ENCODE peak calls at places on chromosomes 12 and 14, in six cellular contexts. One of them, this sample, is unnamed.

GRCh38 chr14:39451811-39452210 is 19.6 kb upstream of the FBXO33 start:
- ATAC-seq in HepG2: no peak
- ATAC-seq in upper lobe of left lung: no peak
- ATAC-seq in GM12878: peak; percentile 70
- ATAC-seq in A549: no peak
- ATAC-seq in K562: no peak
- ATAC-seq in this sample: no peak

GRCh38 chr14:73764881-73765280 is 50.7 kb upstream of the PNMA1 start:
- ATAC-seq in HepG2: no peak
- ATAC-seq in upper lobe of left lung: peak; percentile 77
- ATAC-seq in GM12878: no peak
- ATAC-seq in A549: no peak
- ATAC-seq in K562: no peak
- ATAC-seq in this sample: no peak

GRCh38 chr12:118571730-118572129 is 195.4 kb downstream of the SUDS3 start:
- ATAC-seq in HepG2: no peak
- ATAC-seq in upper lobe of left lung: no peak
- ATAC-seq in GM12878: no peak
- ATAC-seq in A549: no peak
- ATAC-seq in K562: no peak
- ATAC-seq in this sample: peak; percentile 57

GRCh38 chr12:40172879-40173278 is 51.9 kb upstream of the LRRK2 start:
- ATAC-seq in HepG2: no peak
- ATAC-seq in upper lobe of left lung: no peak
- ATAC-seq in GM12878: no peak
- ATAC-seq in A549: no peak
- ATAC-seq in K562: no peak
- ATAC-seq in this sample: no peak

GRCh38 chr12:57148469-57149308 is 1.3 kb upstream of the LRP1-AS start:
- ATAC-seq in HepG2: peak; percentile 28
- ATAC-seq in upper lobe of left lung: no peak
- ATAC-seq in GM12878: no peak
- ATAC-seq in A549: no peak
- ATAC-seq in K562: no peak
- ATAC-seq in this sample: peak; percentile 55

GRCh38 chr12:132776816-132777568 is 15.4 kb upstream of the ANKLE2 start:
- ATAC-seq in HepG2: no peak
- ATAC-seq in upper lobe of left lung: no peak
- ATAC-seq in GM12878: no peak
- ATAC-seq in A549: no peak
- ATAC-seq in K562: no peak
- ATAC-seq in this sample: peak; percentile 59

GRCh38 chr12:3662516-3662915 is 90.4 kb downstream of the CRACR2A start:
- ATAC-seq in HepG2: no peak
- ATAC-seq in upper lobe of left lung: no peak
- ATAC-seq in GM12878: no peak
- ATAC-seq in A549: no peak
- ATAC-seq in K562: no peak
- ATAC-seq in this sample: no peak

GRCh38 chr14:78143489-78144145 is 26.6 kb upstream of the NRXN3 start:
- ATAC-seq in HepG2: no peak
- ATAC-seq in upper lobe of left lung: no peak
- ATAC-seq in GM12878: no peak
- ATAC-seq in A549: peak; percentile 99
- ATAC-seq in K562: peak; percentile 50
- ATAC-seq in this sample: no peak

GRCh38 chr12:503111-503761 is 43.5 kb downstream of the B4GALNT3 start:
- ATAC-seq in HepG2: peak; percentile 35
- ATAC-seq in upper lobe of left lung: peak; percentile 93
- ATAC-seq in GM12878: no peak
- ATAC-seq in A549: no peak
- ATAC-seq in K562: no peak
- ATAC-seq in this sample: no peak

GRCh38 chr12:103677905-103678304 is 90.8 kb downstream of the STAB2 start:
- ATAC-seq in HepG2: no peak
- ATAC-seq in upper lobe of left lung: no peak
- ATAC-seq in GM12878: no peak
- ATAC-seq in A549: no peak
- ATAC-seq in K562: no peak
- ATAC-seq in this sample: no peak

GRCh38 chr12:92186038-92186470 is 40.4 kb upstream of the BTG1 start:
- ATAC-seq in HepG2: no peak
- ATAC-seq in upper lobe of left lung: no peak
- ATAC-seq in GM12878: peak; percentile 63
- ATAC-seq in A549: no peak
- ATAC-seq in K562: no peak
- ATAC-seq in this sample: no peak

GRCh38 chr14:75277796-75278421 is 719 bp upstream of the FOS start:
- ATAC-seq in HepG2: peak; percentile 8
- ATAC-seq in upper lobe of left lung: peak; percentile 11
- ATAC-seq in GM12878: peak; percentile 19
- ATAC-seq in A549: peak; percentile 26
- ATAC-seq in K562: peak; percentile 2
- ATAC-seq in this sample: no peak

GRCh38 chr14:75280448-75280830 is 1.8 kb downstream of the FOS start:
- ATAC-seq in HepG2: no peak
- ATAC-seq in upper lobe of left lung: no peak
- ATAC-seq in GM12878: no peak
- ATAC-seq in A549: no peak
- ATAC-seq in K562: no peak
- ATAC-seq in this sample: no peak

GRCh38 chr14:75279739-75280447 is 1.3 kb downstream of the FOS start:
- ATAC-seq in HepG2: no peak
- ATAC-seq in upper lobe of left lung: no peak
- ATAC-seq in GM12878: no peak
- ATAC-seq in A549: no peak
- ATAC-seq in K562: no peak
- ATAC-seq in this sample: no peak

GRCh38 chr14:75278422-75279152 is at the start of gene FOS:
- ATAC-seq in HepG2: peak; percentile 76
- ATAC-seq in upper lobe of left lung: peak; percentile 89
- ATAC-seq in GM12878: peak; percentile 90
- ATAC-seq in A549: peak; percentile 70
- ATAC-seq in K562: peak; percentile 85
- ATAC-seq in this sample: peak; percentile 69

DNA sequence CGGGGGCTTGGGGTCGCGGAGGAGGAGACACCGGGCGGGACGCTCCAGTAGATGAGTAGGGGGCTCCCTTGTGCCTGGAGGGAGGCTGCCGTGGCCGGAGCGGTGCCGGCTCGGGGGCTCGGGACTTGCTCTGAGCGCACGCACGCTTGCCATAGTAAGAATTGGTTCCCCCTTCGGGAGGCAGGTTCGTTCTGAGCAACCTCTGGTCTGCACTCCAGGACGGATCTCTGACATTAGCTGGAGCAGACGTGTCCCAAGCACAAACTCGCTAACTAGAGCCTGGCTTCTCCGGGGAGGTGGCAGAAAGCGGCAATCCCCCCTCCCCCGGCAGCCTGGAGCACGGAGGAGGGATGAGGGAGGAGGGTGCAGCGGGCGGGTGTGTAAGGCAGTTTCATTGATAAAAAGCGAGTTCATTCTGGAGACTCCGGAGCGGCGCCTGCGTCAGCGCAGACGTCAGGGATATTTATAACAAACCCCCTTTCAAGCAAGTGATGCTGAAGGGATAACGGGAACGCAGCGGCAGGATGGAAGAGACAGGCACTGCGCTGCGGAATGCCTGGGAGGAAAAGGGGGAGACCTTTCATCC is 618 bp downstream of the FOS start:
- ATAC-seq in HepG2: peak; percentile 1
- ATAC-seq in upper lobe of left lung: no peak
- ATAC-seq in GM12878: peak; percentile 11
- ATAC-seq in A549: no peak
- ATAC-seq in K562: peak; percentile 2
- ATAC-seq in this sample: no peak
- TF ChIP-seq POLR2A in HepG2: no peak
- TF ChIP-seq POLR2A in upper lobe of left lung: no peak
- TF ChIP-seq POLR2A in GM12878: no peak
- TF ChIP-seq POLR2A in A549: no peak
- TF ChIP-seq POLR2A in K562: no peak
- TF ChIP-seq POLR2A in this sample: no peak

DNA sequence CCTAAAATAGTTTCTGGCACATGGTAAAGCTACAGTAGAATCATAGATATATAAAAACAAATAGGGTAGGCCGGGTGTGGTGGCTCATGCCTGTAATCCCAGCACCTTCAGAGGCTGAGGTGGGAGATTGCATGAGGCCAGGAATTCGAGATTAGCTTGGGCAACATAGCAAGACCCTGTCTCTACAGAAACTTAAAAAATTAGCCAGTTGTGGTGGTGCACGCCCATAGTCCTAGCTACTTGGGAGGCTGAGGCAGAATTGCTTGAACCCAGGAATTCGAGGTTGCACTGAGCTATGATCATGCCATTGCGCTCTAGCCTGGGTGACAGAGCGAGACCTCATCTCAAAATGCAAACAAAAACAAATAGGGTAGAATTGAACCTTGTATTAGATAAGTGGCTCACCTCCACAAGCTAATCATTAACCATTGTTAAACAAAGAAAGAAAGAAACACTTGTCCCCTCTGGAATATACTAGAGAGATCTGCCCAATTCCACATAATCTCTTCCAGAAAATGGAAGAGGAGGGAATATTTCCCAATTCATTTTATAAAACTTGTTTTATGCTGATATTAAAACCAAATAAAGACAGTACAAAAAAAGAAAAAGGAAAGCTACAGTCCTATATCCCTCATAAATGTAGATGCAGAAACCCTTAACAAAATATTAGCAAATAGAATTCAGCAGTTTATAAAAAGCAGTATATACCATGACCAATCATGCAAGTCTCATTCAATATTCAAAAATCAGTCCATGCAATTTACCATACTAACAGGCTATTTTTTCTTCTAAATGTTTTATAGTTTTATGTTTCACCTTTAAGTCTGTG is 22.7 kb upstream of the DHRS2 start:
- ATAC-seq in HepG2: peak; percentile 70
- ATAC-seq in upper lobe of left lung: no peak
- ATAC-seq in GM12878: no peak
- ATAC-seq in A549: no peak
- ATAC-seq in K562: no peak
- ATAC-seq in this sample: no peak
- H3K27ac ChIP-seq in HepG2: peak overlapping the region; percentile 89
- H3K27ac ChIP-seq in upper lobe of left lung: peak overlapping the region; percentile 49
- H3K27ac ChIP-seq in GM12878: no peak overlapping the region
- H3K27ac ChIP-seq in A549: no peak overlapping the region
- H3K27ac ChIP-seq in K562: no peak overlapping the region
- H3K27ac ChIP-seq in this sample: no peak overlapping the region

DNA sequence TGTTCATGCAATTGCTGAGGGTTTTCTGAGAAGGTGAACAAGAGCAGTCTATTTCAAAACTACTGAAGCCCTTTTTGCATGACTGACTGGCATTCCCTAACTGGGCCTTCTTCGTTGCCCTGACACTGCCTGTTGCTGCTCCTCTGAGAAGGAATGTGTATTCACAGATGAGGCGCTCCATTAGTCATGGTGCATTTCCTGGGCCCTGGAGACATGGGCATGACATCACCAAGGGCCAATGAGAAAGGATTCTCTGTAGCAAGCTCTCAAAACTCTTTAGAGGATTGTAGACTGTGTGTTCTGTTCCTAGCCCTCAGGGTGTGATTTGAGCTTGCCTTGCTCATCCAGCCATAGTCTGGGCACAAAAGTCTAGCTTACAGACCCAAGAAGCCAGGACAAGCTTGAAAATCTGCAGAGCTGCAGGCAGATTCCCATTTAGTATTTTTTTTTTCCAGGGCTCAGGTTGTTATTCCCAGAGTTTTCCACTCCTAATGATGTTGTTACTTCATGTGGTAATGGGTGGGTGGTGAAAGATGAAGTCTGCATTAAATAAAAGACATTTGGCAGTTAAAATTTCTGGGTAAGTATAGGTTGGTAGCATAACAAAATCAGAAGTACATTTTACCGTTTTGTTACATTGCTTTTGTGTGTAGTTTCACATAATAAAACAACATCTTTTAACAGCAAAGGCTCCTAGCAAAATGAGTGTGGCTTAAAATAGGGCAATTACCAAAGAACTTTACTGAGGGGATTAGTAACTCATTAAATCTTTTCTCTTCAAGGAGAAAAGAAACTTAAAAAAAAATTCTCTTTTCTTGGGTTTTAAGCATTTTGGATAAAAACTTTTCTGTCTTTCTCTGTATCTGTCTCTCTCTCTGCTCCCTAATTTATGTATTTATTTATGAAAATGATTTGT is 318.4 kb downstream of the RAD51B start:
- ATAC-seq in HepG2: peak; percentile 53
- ATAC-seq in upper lobe of left lung: peak; percentile 78
- ATAC-seq in GM12878: peak; percentile 88
- ATAC-seq in A549: peak; percentile 86
- ATAC-seq in K562: peak; percentile 66
- ATAC-seq in this sample: peak; percentile 78
- TF ChIP-seq EP300 in HepG2: no peak
- TF ChIP-seq EP300 in upper lobe of left lung: no peak
- TF ChIP-seq EP300 in GM12878: no peak
- TF ChIP-seq EP300 in A549: peak; percentile 41
- TF ChIP-seq EP300 in K562: no peak
- TF ChIP-seq EP300 in this sample: no peak

DNA sequence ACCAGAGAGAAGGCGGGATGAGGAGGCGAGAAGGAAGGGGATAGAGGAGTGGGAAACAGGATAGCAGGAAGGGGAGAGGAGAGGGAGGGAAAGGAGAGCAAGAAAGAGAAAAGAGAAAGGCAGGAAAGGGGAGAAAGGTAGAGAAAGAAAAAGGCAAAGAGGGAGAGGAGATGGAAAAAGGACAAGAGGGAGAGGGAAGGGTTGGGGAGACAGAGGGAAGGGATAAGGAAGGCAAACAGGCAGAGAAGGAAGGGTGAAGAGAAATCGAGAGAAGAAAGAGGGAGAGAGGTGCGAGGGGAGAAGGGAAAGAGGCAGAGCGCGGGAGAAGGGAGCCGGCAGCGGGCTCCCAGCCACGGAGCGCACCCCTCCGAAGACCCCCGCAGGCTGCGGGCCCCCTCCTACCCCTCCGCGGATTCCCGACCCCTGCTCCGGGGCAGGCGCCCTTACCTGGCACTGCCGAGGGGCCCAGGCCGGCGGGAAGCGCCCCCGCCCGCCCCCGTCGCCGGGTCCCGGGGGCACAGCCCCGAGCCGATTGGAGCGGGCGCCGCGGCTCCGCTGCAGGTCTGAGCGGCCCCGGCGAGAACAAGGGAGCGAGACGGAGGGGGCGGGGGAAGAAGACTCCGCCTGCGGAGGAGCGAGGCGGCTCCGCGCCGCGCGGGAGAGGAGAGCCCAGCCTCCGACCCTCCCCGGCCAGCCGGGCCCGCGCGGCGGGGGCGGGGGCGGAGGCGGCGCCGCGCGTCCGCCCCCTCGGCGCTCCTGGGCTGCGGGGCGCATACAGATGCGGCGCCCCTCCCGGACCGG is at the start of gene CDH24:
- ATAC-seq in HepG2: peak; percentile 23
- ATAC-seq in upper lobe of left lung: peak; percentile 17
- ATAC-seq in GM12878: peak; percentile 67
- ATAC-seq in A549: peak; percentile 68
- ATAC-seq in K562: peak; percentile 83
- ATAC-seq in this sample: peak; percentile 82
- TF ChIP-seq POLR2A in HepG2: no peak
- TF ChIP-seq POLR2A in upper lobe of left lung: peak; percentile 25
- TF ChIP-seq POLR2A in GM12878: no peak
- TF ChIP-seq POLR2A in A549: peak; percentile 49
- TF ChIP-seq POLR2A in K562: no peak
- TF ChIP-seq POLR2A in this sample: peak; percentile 19

This sample was measured in gastroesophageal sphincter.